ENCODE peak calls at places on chromosomes 7 and 10, in six cellular contexts. A is GM13977, D is HuH-7.5, S is lung microvascular endothelial cell, Z is HEK293T, Y is transverse colon. H is an unnamed sample.

GRCh38 chr7:13822678-13823077 is 166.8 kb downstream of the ETV1 start:
- DNase-seq in D (no peak), Z (no peak), A (no peak), Y (no peak), S (peak), H (no peak)

GRCh38 chr10:31669367-31669766 is 259.3 kb downstream of the ARHGAP12 start:
- DNase-seq in S (no peak), Y (no peak), D (no peak), Z (no peak), A (no peak), H (no peak)

GRCh38 chr10:27285093-27285492 is 44.5 kb upstream of the ACBD5 start:
- DNase-seq in S (peak), Z (peak), A (no peak), D (no peak), Y (no peak), H (no peak)

GRCh38 chr7:83472376-83472775 is 176.6 kb downstream of the SEMA3E start:
- DNase-seq in Y (no peak), D (no peak), Z (no peak), S (no peak), A (no peak), H (no peak)

GRCh38 chr7:17370901-17371550 is 72.6 kb downstream of the AHR start:
- DNase-seq in S (peak), D (no peak), Y (no peak), Z (no peak), A (no peak), H (no peak)

GRCh38 chr7:137851361-137851945 is 4.7 kb upstream of the DGKI start:
- DNase-seq in A (no peak), S (no peak), D (no peak), Z (no peak), Y (no peak), H (no peak)

GRCh38 chr10:5692476-5693358 is 8.1 kb downstream of the TASOR2 start:
- DNase-seq in Y (peak), S (peak), Z (peak), A (peak), D (no peak), H (peak)

GRCh38 chr7:33024189-33024757 is 38.3 kb downstream of the NT5C3A start:
- DNase-seq in D (no peak), S (no peak), Y (no peak), A (no peak), Z (no peak), H (no peak)

GRCh38 chr10:123331438-123331837 is 177.2 kb downstream of the BUB3 start:
- DNase-seq in Y (no peak), D (no peak), S (no peak), Z (no peak), A (no peak), H (no peak)

GRCh38 chr7:115533785-115534184 is 496.8 kb downstream of the TFEC start:
- DNase-seq in A (no peak), Y (no peak), D (no peak), S (no peak), Z (no peak), H (no peak)

GRCh38 chr10:101453791-101454718 is 100.1 kb downstream of the BTRC start:
- DNase-seq in A (no peak), Y (no peak), D (no peak), S (no peak), Z (no peak), H (no peak)

GRCh38 chr7:112587504-112587903 is 106.7 kb downstream of the LSMEM1 start:
- DNase-seq in Y (no peak), D (no peak), A (no peak), Z (no peak), S (no peak), H (no peak)

GRCh38 chr10:89163265-89163995 is 43.7 kb downstream of the CH25H start:
- DNase-seq in D (no peak), A (peak), S (peak), Z (no peak), Y (peak), H (no peak)